ENCODE peak calls at places on chromosome 1, in ten cellular contexts. C is KG1, Q is left cardiac atrium, Z is GM12891, A is tibial artery, O is non-pigmented ciliary epithelial cell, V is fibroblast of mammary gland, M is cardiac muscle cell, W is AG04449, D is H7. L is an unnamed sample.

GRCh38 chr1:14297356-14297755 is 301.1 kb upstream of the KAZN start:
- DNase-seq in O (no peak), D (peak), A (no peak), W (no peak), M (no peak), Z (no peak), C (no peak), V (no peak), Q (no peak), L (no peak)

GRCh38 chr1:166969074-166969677 is 6.2 kb downstream of the ILDR2 start:
- DNase-seq in O (no peak), M (no peak), C (no peak), A (no peak), V (no peak), Q (no peak), D (no peak), W (no peak), Z (no peak), L (no peak)

GRCh38 chr1:18549896-18550295 is 69.2 kb downstream of the KLHDC7A start:
- DNase-seq in V (no peak), D (no peak), A (no peak), Q (no peak), O (no peak), M (no peak), W (no peak), Z (no peak), C (no peak), L (no peak)

GRCh38 chr1:217527151-217527550 is 103.7 kb downstream of the GPATCH2 start:
- DNase-seq in Q (no peak), C (no peak), O (no peak), M (no peak), A (no peak), W (no peak), V (no peak), D (no peak), Z (no peak), L (no peak)

GRCh38 chr1:27959792-27960603 is at the start of gene XKR8:
- DNase-seq in V (peak), Z (peak), C (peak), D (peak), M (peak), Q (peak), W (no peak), O (no peak), A (peak), L (no peak)

GRCh38 chr1:178273707-178274410 is 180.0 kb downstream of the RASAL2 start:
- DNase-seq in Z (no peak), Q (no peak), W (no peak), M (no peak), O (no peak), A (no peak), D (no peak), V (peak), C (no peak), L (no peak)

GRCh38 chr1:158112994-158113758 is 67.5 kb upstream of the CD1D start:
- DNase-seq in Z (no peak), O (no peak), A (no peak), W (no peak), C (peak), M (peak), D (peak), Q (peak), V (peak), L (no peak)

GRCh38 chr1:248704556-248704955 is 2.0 kb upstream of the OR14I1 start:
- DNase-seq in C (no peak), V (no peak), M (no peak), A (no peak), W (no peak), D (no peak), Z (no peak), O (no peak), Q (no peak), L (no peak)

GRCh38 chr1:229882621-229883020 is 184.4 kb upstream of the GALNT2 start:
- DNase-seq in O (no peak), Q (no peak), M (no peak), W (no peak), A (no peak), V (no peak), C (no peak), D (peak), Z (no peak), L (no peak)